ENCODE peak calls at places on chromosome 10, in ten cellular contexts. S is right atrium auricular region, W is lower leg skin, Z is vagina, N is brain microvascular endothelial cell, U is AG04450, P is Panc1, M is stomach, Q is HCT116, H is dorsolateral prefrontal cortex. O is an unnamed sample.

GRCh38 chr10:83657487-83657886 is 481.8 kb upstream of the GHITM start:
- DNase-seq in S (no peak), W (no peak), Z (no peak), N (no peak), U (no peak), P (no peak), M (no peak), Q (no peak), H (no peak), O (no peak)

GRCh38 chr10:79437111-79437814 is 8.2 kb downstream of the ZCCHC24 start:
- DNase-seq in S (no peak), W (peak), Z (no peak), N (no peak), U (no peak), P (no peak), M (no peak), Q (no peak), H (peak), O (no peak)

GRCh38 chr10:21413268-21413667 is 112.2 kb downstream of the SKIDA1 start:
- DNase-seq in S (no peak), W (peak), Z (no peak), N (no peak), U (no peak), P (no peak), M (no peak), Q (no peak), H (no peak), O (no peak)

GRCh38 chr10:110355922-110356627 is 51.4 kb upstream of the SMNDC1 start:
- DNase-seq in S (no peak), W (no peak), Z (no peak), N (no peak), U (no peak), P (no peak), M (no peak), Q (no peak), H (no peak), O (no peak)

GRCh38 chr10:33273295-33274002 is 61.0 kb downstream of the NRP1 start:
- DNase-seq in S (peak), W (peak), Z (no peak), N (peak), U (peak), P (peak), M (peak), Q (no peak), H (peak), O (peak)

GRCh38 chr10:27100800-27101347 is 580 bp upstream of the ANKRD26 start:
- DNase-seq in S (no peak), W (no peak), Z (no peak), N (no peak), U (no peak), P (no peak), M (no peak), Q (no peak), H (no peak), O (peak)

GRCh38 chr10:103534621-103535498 is 41.4 kb downstream of the NEURL1 start:
- DNase-seq in S (no peak), W (peak), Z (no peak), N (no peak), U (no peak), P (no peak), M (peak), Q (no peak), H (no peak), O (peak)

GRCh38 chr10:6269953-6270867 is 67.5 kb downstream of the PFKFB3 start:
- DNase-seq in S (no peak), W (no peak), Z (no peak), N (no peak), U (no peak), P (no peak), M (peak), Q (no peak), H (no peak), O (no peak)

GRCh38 chr10:27998178-27998953 is 513 bp downstream of the ODAD2 start:
- DNase-seq in S (no peak), W (no peak), Z (no peak), N (peak), U (no peak), P (no peak), M (no peak), Q (no peak), H (no peak), O (no peak)

GRCh38 chr10:129953541-129954031 is 10.5 kb downstream of the EBF3 start:
- DNase-seq in S (no peak), W (no peak), Z (no peak), N (no peak), U (no peak), P (no peak), M (peak), Q (no peak), H (no peak), O (no peak)

GRCh38 chr10:15197276-15197675 is 28.8 kb upstream of the NMT2 start:
- DNase-seq in S (no peak), W (no peak), Z (no peak), N (no peak), U (no peak), P (no peak), M (no peak), Q (no peak), H (no peak), O (no peak)

GRCh38 chr10:78757542-78757941 is 311.2 kb upstream of the ZMIZ1 start:
- DNase-seq in S (no peak), W (no peak), Z (no peak), N (peak), U (peak), P (no peak), M (no peak), Q (no peak), H (no peak), O (no peak)

GRCh38 chr10:48976208-48976607 is 36.6 kb upstream of the LRRC18 start:
- DNase-seq in S (no peak), W (no peak), Z (no peak), N (no peak), U (no peak), P (no peak), M (no peak), Q (peak), H (no peak), O (no peak)

GRCh38 chr10:60089095-60089494 is 182.7 kb upstream of the CCDC6 start:
- DNase-seq in S (no peak), W (no peak), Z (no peak), N (no peak), U (no peak), P (no peak), M (no peak), Q (peak), H (no peak), O (no peak)

GRCh38 chr10:99694171-99694570 is 34.9 kb downstream of the ENTPD7 start:
- DNase-seq in S (no peak), W (no peak), Z (no peak), N (peak), U (peak), P (no peak), M (no peak), Q (no peak), H (no peak), O (no peak)

GRCh38 chr10:99695761-99696160 is 36.2 kb downstream of the COX15 start:
- DNase-seq in S (no peak), W (no peak), Z (no peak), N (no peak), U (no peak), P (no peak), M (no peak), Q (no peak), H (no peak), O (no peak)

GRCh38 chr10:99700649-99701048 is 31.3 kb downstream of the COX15 start:
- DNase-seq in S (no peak), W (no peak), Z (no peak), N (no peak), U (no peak), P (no peak), M (no peak), Q (no peak), H (no peak), O (no peak)

DNA sequence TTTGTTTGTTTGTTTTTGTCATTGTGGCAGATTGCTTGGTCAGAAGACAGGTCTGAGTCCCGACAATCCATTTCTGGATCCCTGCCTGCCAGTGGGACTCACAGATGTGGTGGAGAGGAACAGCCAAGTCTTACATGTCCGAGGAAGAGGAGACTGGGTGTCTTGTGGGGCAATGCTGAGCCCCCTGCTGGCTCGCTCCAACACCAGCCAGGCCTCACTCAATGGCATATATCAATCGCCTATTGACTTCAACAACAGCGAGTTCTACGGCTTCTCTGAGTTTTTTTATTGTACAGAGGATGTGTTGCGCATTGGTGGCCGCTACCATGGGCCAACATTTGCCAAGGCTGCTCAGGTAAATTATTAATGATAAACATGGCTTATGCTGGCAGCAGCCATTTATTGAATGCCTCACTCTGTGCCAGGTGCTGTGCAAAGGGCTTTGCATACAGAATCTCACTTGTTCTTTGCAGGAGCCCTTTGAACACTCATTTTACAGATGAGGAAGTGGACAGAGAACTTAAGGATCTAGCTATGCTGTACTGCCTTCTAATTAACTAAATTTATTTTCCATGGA is 33.3 kb downstream of the COX15 start:
- DNase-seq in S (no peak), W (no peak), Z (no peak), N (no peak), U (no peak), P (no peak), M (no peak), Q (no peak), H (no peak), O (no peak)
- TF ChIP-seq CTCF in S (no peak), W (no peak), Z (no peak), N (peak), U (peak), P (peak), M (no peak), Q (peak), H (no peak), O (no peak)

GRCh38 chr10:92062273-92062672 is 138.7 kb downstream of the BTAF1 start:
- DNase-seq in S (no peak), W (no peak), Z (no peak), N (no peak), U (no peak), P (no peak), M (no peak), Q (no peak), H (no peak), O (no peak)
- H3K4me3 ChIP-seq in S (no peak), W (no peak), Z (no peak), N (no peak), U (no peak), P (no peak), M (no peak), Q (no peak), H (no peak), O (no peak)

DNA sequence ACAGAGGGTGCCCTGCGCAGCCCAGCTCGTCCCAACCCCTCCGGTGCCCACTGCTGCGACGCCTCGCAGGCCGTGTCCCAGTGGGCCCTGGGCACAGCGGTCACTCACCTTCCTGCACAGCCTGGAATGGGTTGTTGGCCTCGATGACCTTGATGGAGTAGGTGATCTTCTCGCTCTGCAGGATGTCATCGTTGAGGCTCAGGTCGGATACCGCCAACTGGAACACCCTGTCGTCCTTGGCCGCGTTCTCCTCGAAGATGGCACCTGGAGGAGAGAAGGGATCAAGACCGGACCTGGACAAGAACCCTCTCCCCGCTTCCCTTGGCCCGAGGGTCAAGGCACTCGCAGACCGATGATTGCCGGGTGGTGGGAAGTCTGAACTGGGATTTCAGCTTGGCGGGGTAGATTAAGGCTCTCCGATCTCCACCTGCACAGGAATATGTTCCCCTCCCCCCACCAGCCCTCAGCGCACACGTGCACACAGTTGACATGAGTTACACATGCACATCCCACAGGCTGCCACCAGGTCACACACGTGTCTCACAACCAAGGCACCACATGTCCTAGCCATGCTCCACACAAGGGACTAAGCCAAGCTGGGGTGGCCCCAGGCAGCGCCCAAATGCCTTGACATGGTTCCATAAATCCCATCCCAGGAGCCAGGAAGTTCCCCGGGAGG is 2.6 kb downstream of the GRID1 start:
- DNase-seq in S (no peak), W (peak), Z (no peak), N (no peak), U (no peak), P (no peak), M (no peak), Q (no peak), H (peak), O (no peak)
- TF ChIP-seq CTCF in S (no peak), W (no peak), Z (no peak), N (no peak), U (no peak), P (no peak), M (no peak), Q (no peak), H (no peak), O (no peak)

GRCh38 chr10:97713351-97713827 is at the start of gene MARVELD1:
- DNase-seq in S (peak), W (peak), Z (no peak), N (peak), U (peak), P (no peak), M (no peak), Q (no peak), H (no peak), O (peak)
- H3K4me3 ChIP-seq in S (peak), W (peak), Z (peak), N (peak), U (peak), P (peak), M (peak), Q (peak), H (peak), O (peak)

GRCh38 chr10:46541017-46541661 is 15.3 kb downstream of the GPRIN2 start:
- DNase-seq in S (no peak), W (peak), Z (no peak), N (no peak), U (no peak), P (no peak), M (peak), Q (no peak), H (no peak), O (no peak)
- TF ChIP-seq CTCF in S (peak), W (no peak), Z (no peak), N (peak), U (peak), P (no peak), M (peak), Q (no peak), H (no peak), O (no peak)

GRCh38 chr10:86954681-86955500 is 2.5 kb downstream of the MMRN2 start:
- DNase-seq in S (no peak), W (no peak), Z (peak), N (no peak), U (no peak), P (no peak), M (no peak), Q (no peak), H (no peak), O (peak)
- H3K4me3 ChIP-seq in S (peak), W (no peak), Z (no peak), N (no peak), U (no peak), P (no peak), M (no peak), Q (no peak), H (no peak), O (peak)

O was measured in coronary artery.